ENCODE peak calls at places on chromosomes 5 and 9, in four cellular contexts. U is upper lobe of right lung, Z is thyroid gland, Q is K562. Y is an unnamed sample.
A peak's percentile ranks its signal among the peaks of the same experiment; 100 is the strongest.

GRCh38 chr5:44987026-44987425 is 178.3 kb downstream of the MRPS30 start:
- DNase-seq in U (no peak), Z (peak; percentile 32), Q (no peak), Y (no peak)

GRCh38 chr9:126327016-126327749 is 554 bp downstream of the MVB12B start:
- DNase-seq in U (peak; percentile 68), Z (no peak), Q (no peak), Y (no peak)

GRCh38 chr5:74392698-74393431 is 247.7 kb downstream of the ENC1 start:
- DNase-seq in U (no peak), Z (no peak), Q (no peak), Y (no peak)

GRCh38 chr5:2119578-2119977 is 236.9 kb upstream of the IRX4 start:
- DNase-seq in U (no peak), Z (no peak), Q (no peak), Y (no peak)

GRCh38 chr9:69932901-69933300 is 110.7 kb upstream of the MAMDC2 start:
- DNase-seq in U (no peak), Z (no peak), Q (peak; percentile 6), Y (no peak)

GRCh38 chr5:140282266-140282665 is 20.6 kb downstream of the PFDN1 start:
- DNase-seq in U (no peak), Z (no peak), Q (no peak), Y (no peak)

GRCh38 chr5:153276151-153276550 is 214.3 kb upstream of the GRIA1 start:
- DNase-seq in U (no peak), Z (peak; percentile 2), Q (peak; percentile 16), Y (no peak)

GRCh38 chr5:65198777-65199120 is 283.0 kb downstream of the ADAMTS6 start:
- DNase-seq in U (no peak), Z (no peak), Q (no peak), Y (no peak)

GRCh38 chr9:129481824-129482511 is 138.9 kb downstream of the C9orf50 start:
- DNase-seq in U (no peak), Z (peak; percentile 37), Q (peak; percentile 63), Y (no peak)

GRCh38 chr9:87676976-87677775 is 48.7 kb upstream of the CTSL start:
- DNase-seq in U (no peak), Z (peak; percentile 78), Q (no peak), Y (no peak)

GRCh38 chr5:122846051-122846567 is 696 bp downstream of the SNX24 start:
- DNase-seq in U (no peak), Z (peak; percentile 18), Q (no peak), Y (no peak)

GRCh38 chr9:75001719-75002421 is 26.2 kb downstream of the CARNMT1 start:
- DNase-seq in U (no peak), Z (no peak), Q (peak; percentile 28), Y (no peak)

GRCh38 chr9:17810728-17811634 is 232.1 kb downstream of the SH3GL2 start:
- DNase-seq in U (no peak), Z (peak; percentile 60), Q (peak; percentile 38), Y (no peak)

GRCh38 chr5:137760294-137761019 is 6.3 kb upstream of the HNRNPA0 start:
- DNase-seq in U (no peak), Z (no peak), Q (no peak), Y (no peak)

GRCh38 chr5:146345240-146345577 is 6.6 kb downstream of the POU4F3 start:
- DNase-seq in U (no peak), Z (no peak), Q (no peak), Y (no peak)

GRCh38 chr9:122819791-122820489 is 8.4 kb downstream of the PDCL start:
- DNase-seq in U (no peak), Z (no peak), Q (no peak), Y (no peak)

GRCh38 chr5:51468196-51468595 is 84.9 kb downstream of the ISL1 start:
- DNase-seq in U (no peak), Z (no peak), Q (no peak), Y (no peak)

GRCh38 chr5:129379406-129379805 is 80.7 kb upstream of the ADAMTS19 start:
- DNase-seq in U (no peak), Z (no peak), Q (no peak), Y (no peak)

GRCh38 chr5:30099634-30100033 is 1093.9 kb upstream of the CDH6 start:
- DNase-seq in U (no peak), Z (no peak), Q (no peak), Y (no peak)

GRCh38 chr9:113488490-113488889 is 25.0 kb downstream of the RGS3 start:
- DNase-seq in U (peak; percentile 34), Z (no peak), Q (no peak), Y (no peak)
- H3K4me1 ChIP-seq in U (peaks cover 25% of the 10 kb centered on the region), Z (peaks cover 32% of the 10 kb centered on the region), Q (no peaks in the 10 kb centered on the region), Y (peaks cover 49% of the 10 kb centered on the region)

DNA sequence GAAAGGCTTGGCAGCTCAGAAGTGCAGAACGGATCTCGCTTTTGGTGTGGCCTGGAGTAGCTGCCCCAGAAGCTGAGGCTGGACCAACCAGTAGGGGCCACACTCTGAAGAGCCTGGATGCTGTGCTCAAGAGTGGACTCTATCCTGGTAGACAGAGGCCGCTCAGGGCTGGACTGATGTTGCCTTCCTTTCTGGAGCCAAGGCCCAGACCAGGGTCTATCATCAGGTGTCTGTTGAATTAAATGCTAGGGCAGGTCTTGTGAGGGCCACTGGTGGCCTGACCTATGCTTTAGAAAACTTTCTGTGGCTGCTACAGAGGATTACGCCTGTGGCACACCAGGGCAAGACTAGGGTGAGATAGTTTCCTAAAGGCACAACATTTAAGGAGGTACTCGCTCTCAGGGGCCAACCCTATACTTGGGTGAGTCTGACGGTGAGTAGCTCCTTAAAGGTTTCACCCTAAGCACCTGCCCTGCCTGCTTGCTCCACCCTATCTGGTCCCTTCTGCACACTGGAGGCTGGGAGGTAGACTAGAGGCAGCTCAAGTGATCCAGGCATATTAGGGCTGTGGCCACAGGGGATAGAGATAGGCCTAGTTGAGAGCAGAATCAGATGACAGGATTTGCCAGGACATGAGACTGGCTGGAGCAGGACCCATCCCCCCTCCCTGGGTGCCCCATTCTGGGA is 9.8 kb upstream of the IRF1 start:
- DNase-seq in U (no peak), Z (no peak), Q (no peak), Y (no peak)
- H3K4me1 ChIP-seq in U (peaks cover 35% of the 10 kb centered on the region), Z (peaks cover 24% of the 10 kb centered on the region), Q (peaks cover 25% of the 10 kb centered on the region), Y (peaks cover 52% of the 10 kb centered on the region)

GRCh38 chr9:88692837-88693236 is 157.9 kb downstream of the NXNL2 start:
- DNase-seq in U (no peak), Z (peak; percentile 66), Q (no peak), Y (no peak)
- H3K4me1 ChIP-seq in U (no peaks in the 10 kb centered on the region), Z (peaks cover 18% of the 10 kb centered on the region), Q (no peaks in the 10 kb centered on the region), Y (no peaks in the 10 kb centered on the region)

GRCh38 chr5:115840825-115841224 is 540 bp downstream of the ATG12 start:
- DNase-seq in U (no peak), Z (no peak), Q (peak; percentile 12), Y (no peak)
- H3K4me1 ChIP-seq in U (peaks cover 53% of the 10 kb centered on the region), Z (peaks cover 28% of the 10 kb centered on the region), Q (peaks cover 14% of the 10 kb centered on the region), Y (peaks cover 66% of the 10 kb centered on the region)

GRCh38 chr5:6730407-6730806 is 17.2 kb downstream of the TENT4A start:
- DNase-seq in U (peak; percentile 56), Z (no peak), Q (no peak), Y (no peak)
- H3K4me1 ChIP-seq in U (peaks cover 59% of the 10 kb centered on the region), Z (peaks cover 30% of the 10 kb centered on the region), Q (peaks cover 6% of the 10 kb centered on the region), Y (peaks cover 71% of the 10 kb centered on the region)

GRCh38 chr5:151107084-151107483 is 26.2 kb upstream of the TNIP1 start:
- DNase-seq in U (no peak), Z (no peak), Q (no peak), Y (no peak)

GRCh38 chr5:151108566-151108965 is 27.7 kb upstream of the TNIP1 start:
- DNase-seq in U (no peak), Z (peak; percentile 50), Q (no peak), Y (no peak)

GRCh38 chr5:151107738-151108520 is 27.1 kb upstream of the TNIP1 start:
- DNase-seq in U (no peak), Z (peak; percentile 92), Q (no peak), Y (peak; percentile 53)

GRCh38 chr5:151110992-151111391 is 30.2 kb upstream of the TNIP1 start:
- DNase-seq in U (no peak), Z (no peak), Q (no peak), Y (no peak)

DNA sequence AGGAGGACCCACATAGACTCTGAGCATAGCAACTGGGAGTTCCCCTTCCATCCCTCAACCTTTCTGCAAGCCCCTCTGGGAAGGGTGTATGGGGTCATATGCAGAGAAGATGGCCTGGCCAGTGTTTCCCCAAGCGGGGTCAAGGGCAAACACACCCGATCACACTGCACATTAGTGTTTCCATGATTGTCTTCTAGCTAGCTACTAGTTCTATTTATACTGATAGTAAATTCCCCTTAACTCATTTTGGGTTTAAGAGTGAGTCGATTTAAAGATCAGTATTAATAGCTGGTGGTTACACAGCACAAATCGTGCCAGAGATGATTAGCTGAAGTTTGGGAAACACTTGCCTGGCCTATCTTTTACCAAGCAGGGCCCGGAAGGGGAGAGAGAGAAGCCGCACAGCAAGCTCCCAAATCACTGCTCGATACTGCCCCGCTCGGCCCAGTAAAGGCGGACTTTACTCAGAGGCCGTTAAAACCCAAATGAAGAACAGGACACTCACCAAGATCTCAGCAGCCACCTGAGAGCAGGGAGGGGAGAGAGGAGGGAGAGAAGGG is 29.4 kb upstream of the TNIP1 start:
- DNase-seq in U (no peak), Z (no peak), Q (no peak), Y (no peak)
- H3K4me1 ChIP-seq in U (peaks cover 9% of the 10 kb centered on the region), Z (peaks cover 27% of the 10 kb centered on the region), Q (no peaks in the 10 kb centered on the region), Y (peaks cover 20% of the 10 kb centered on the region)